ENCODE peak calls at places on chromosomes 3 and 15, in six cellular contexts. L is WTC11, K is A549, M is HepG2, V is K562, D is H1. Z is an unnamed sample.

GRCh38 chr3:62046326-62046725 is 327.0 kb downstream of the FEZF2 start:
- DNase-seq in V (no peak), M (no peak), D (no peak), L (no peak), K (no peak), Z (no peak)

GRCh38 chr3:54685213-54685612 is 242.6 kb downstream of the LRTM1 start:
- DNase-seq in L (no peak), D (no peak), V (no peak), M (no peak), K (no peak), Z (no peak)

GRCh38 chr3:123833398-123833785 is 50.7 kb downstream of the MYLK start:
- DNase-seq in D (no peak), V (no peak), M (no peak), L (no peak), K (no peak), Z (no peak)

GRCh38 chr3:17801131-17801530 is 58.7 kb upstream of the TBC1D5 start:
- DNase-seq in L (no peak), V (no peak), M (no peak), D (no peak), K (no peak), Z (no peak)

GRCh38 chr3:66572090-66572632 is 71.3 kb upstream of the LRIG1 start:
- DNase-seq in M (no peak), V (no peak), D (no peak), K (no peak), L (no peak), Z (no peak)

GRCh38 chr3:10703875-10704274 is 112.2 kb upstream of the SLC6A11 start:
- DNase-seq in D (peak; percentile 49), L (peak; percentile 70), V (peak; percentile 21), M (no peak), K (no peak), Z (no peak)

GRCh38 chr3:115806501-115806900 is 183.2 kb downstream of the GAP43 start:
- DNase-seq in D (no peak), L (no peak), M (no peak), V (no peak), K (no peak), Z (no peak)

GRCh38 chr3:103295974-103296570 is 861.3 kb downstream of the ZPLD1 start:
- DNase-seq in M (peak; percentile 5), K (no peak), L (no peak), D (no peak), V (no peak), Z (no peak)

GRCh38 chr3:102085431-102086226 is 236.3 kb downstream of the NFKBIZ start:
- DNase-seq in M (no peak), L (no peak), D (no peak), K (no peak), V (no peak), Z (no peak)

GRCh38 chr3:38916706-38917105 is 100.7 kb upstream of the SCN10A start:
- DNase-seq in K (no peak), M (no peak), D (no peak), L (no peak), V (no peak), Z (no peak)

GRCh38 chr3:36904641-36905040 is 40.2 kb downstream of the TRANK1 start:
- DNase-seq in K (no peak), M (peak; percentile 19), V (no peak), D (peak; percentile 7), L (peak; percentile 27), Z (no peak)

GRCh38 chr3:195096053-195096452 is 174.9 kb downstream of the XXYLT1 start:
- DNase-seq in L (no peak), V (no peak), M (no peak), D (no peak), K (no peak), Z (no peak)

DNA sequence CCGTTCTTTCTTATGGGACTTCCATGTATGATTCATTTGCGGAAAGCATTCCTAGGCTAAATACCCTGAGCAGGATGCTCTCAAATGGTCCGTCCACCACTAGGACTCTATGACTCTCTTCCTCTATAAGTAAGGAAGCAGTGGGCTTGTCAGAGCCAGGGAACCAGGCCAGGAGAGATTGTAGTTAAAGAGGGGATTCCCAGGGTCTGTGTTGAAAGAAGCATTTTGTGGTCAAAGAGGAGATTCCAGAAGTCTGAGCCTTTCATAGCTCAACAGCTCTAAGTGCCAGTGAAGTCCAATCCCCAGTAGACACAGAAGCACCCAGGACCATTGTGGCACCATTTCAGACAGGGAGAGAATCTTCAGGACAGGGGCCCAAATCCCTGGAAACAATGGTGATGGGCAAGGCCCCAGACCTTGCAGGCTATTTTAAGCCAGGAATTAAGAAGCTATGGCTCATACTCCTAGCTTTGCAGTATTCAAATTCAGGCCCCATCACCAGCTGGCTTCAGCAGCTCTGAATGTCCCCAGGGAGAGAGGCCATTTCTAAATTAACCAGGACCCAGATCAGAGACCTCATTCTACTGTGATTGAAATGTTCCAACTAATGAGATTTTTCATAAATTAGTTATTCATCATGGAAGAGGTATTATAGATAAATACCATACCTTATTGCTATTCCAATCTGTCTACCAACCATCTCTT is 81.7 kb downstream of the CD47 start:
- DNase-seq in D (no peak), M (no peak), V (no peak), K (no peak), L (no peak), Z (peak; percentile 31)
- TF ChIP-seq JUN in D (no peak), M (no peak), V (no peak), K (no peak), L (no peak), Z (no peak)

GRCh38 chr3:129723558-129724324 is 117.3 kb upstream of the PLXND1 start:
- DNase-seq in K (no peak), V (no peak), L (no peak), D (no peak), M (no peak), Z (peak; percentile 6)
- TF ChIP-seq MAX in K (no peak), V (no peak), L (no peak), D (no peak), M (no peak), Z (no peak)

GRCh38 chr15:91275844-91276243 is 175.8 kb downstream of the SV2B start:
- DNase-seq in K (no peak), D (no peak), L (no peak), V (no peak), M (no peak), Z (no peak)

GRCh38 chr15:91268510-91268909 is 168.5 kb downstream of the SV2B start:
- DNase-seq in V (peak; percentile 82), D (no peak), L (peak; percentile 64), K (peak; percentile 37), M (no peak), Z (no peak)

GRCh38 chr15:91270747-91271146 is 170.7 kb downstream of the SV2B start:
- DNase-seq in M (no peak), D (no peak), V (no peak), L (no peak), K (no peak), Z (no peak)

DNA sequence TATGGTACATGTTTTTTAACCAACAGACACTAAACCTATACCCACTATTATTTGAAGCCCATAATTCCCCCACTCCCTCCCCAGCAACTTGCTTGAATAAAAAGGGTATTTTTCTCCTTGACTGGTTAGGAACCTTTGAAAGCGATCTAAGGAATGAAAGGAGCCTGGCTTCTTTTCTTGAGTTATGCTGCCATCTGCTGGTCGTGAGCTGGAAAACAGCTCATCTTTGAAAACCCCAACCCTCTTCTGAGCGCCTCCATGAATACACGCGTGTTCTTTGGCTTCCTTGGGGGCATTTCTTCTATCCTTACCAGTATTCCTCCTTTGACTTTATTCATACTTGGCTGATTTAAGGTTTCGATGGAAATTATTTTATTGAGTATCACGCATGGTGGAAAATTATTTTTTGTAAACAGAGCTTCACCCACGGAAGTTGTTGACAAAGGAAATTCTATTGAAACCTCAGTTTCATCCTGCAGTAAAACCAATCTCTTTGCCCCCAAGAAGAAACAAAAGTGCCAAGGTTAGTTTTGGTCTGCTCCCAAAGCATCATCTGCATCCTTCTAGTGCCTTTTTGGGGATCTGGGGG is 171.6 kb downstream of the SV2B start:
- DNase-seq in K (peak; percentile 51), L (peak; percentile 64), V (peak; percentile 63), D (no peak), M (peak; percentile 35), Z (peak; percentile 66)
- TF ChIP-seq JUN in K (no peak), L (no peak), V (no peak), D (no peak), M (no peak), Z (no peak)

DNA sequence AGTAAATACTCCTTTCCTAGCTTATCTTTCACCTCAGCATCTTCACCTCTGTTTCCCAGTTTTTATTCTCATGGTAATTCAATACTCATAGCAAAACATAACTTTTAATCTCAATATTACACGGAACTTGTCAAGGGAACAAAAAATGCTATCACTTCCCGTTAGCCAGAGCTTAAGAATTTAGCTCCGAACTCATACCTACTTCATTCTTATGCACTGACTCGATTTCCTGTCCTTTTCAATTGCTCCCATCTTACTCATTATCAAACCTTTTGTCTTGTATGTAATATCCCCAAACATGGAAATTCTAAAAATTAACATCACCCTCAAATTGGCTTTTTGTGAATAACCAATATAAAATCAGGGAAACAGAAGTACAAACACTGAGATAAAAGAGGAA is 28.2 kb downstream of the MYEF2 start:
- DNase-seq in K (no peak), V (no peak), M (no peak), D (no peak), L (no peak), Z (peak; percentile 91)
- TF ChIP-seq MAX in K (no peak), V (no peak), M (no peak), D (no peak), L (no peak), Z (no peak)

GRCh38 chr3:24387493-24387892 is 107.2 kb downstream of the THRB start:
- DNase-seq in M (no peak), L (no peak), K (no peak), V (no peak), D (no peak), Z (no peak)
- TF ChIP-seq JUN in M (no peak), L (no peak), K (no peak), V (no peak), D (no peak), Z (no peak)

GRCh38 chr3:8576841-8577553 is 67.6 kb downstream of the SSUH2 start:
- DNase-seq in M (no peak), K (no peak), D (no peak), V (no peak), L (no peak), Z (no peak)
- TF ChIP-seq MAX in M (no peak), K (no peak), D (no peak), V (no peak), L (no peak), Z (no peak)

GRCh38 chr3:107271787-107272387 is 105.4 kb upstream of the CCDC54 start:
- DNase-seq in V (peak; percentile 15), L (no peak), M (peak; percentile 18), K (peak; percentile 21), D (no peak), Z (peak; percentile 36)
- TF ChIP-seq JUN in V (no peak), L (no peak), M (no peak), K (no peak), D (no peak), Z (no peak)

Z was measured in endothelial cell of umbilical vein.